ENCODE peak calls at places on chromosome X, in eight cellular contexts. One of them, this sample, is unnamed.

GRCh38 chrX:55119712-55120111 is 30.9 kb downstream of the PAGE2 start:
- DNase-seq in tibial nerve: no peak
- DNase-seq in cardiac muscle cell: peak
- DNase-seq in endodermal cell: no peak
- DNase-seq in astrocyte of the cerebellum: no peak
- DNase-seq in A549: no peak
- DNase-seq in transverse colon: no peak
- DNase-seq in thoracic aorta: no peak
- DNase-seq in this sample: no peak

GRCh38 chrX:83845397-83845796 is 15.5 kb upstream of the CYLC1 start:
- DNase-seq in cardiac muscle cell: peak
- DNase-seq in transverse colon: no peak
- DNase-seq in thoracic aorta: no peak
- DNase-seq in astrocyte of the cerebellum: no peak
- DNase-seq in endodermal cell: peak
- DNase-seq in tibial nerve: no peak
- DNase-seq in A549: peak
- DNase-seq in this sample: peak

GRCh38 chrX:14501312-14501711 is 28.0 kb upstream of the GLRA2 start:
- DNase-seq in tibial nerve: no peak
- DNase-seq in transverse colon: no peak
- DNase-seq in astrocyte of the cerebellum: peak
- DNase-seq in cardiac muscle cell: no peak
- DNase-seq in thoracic aorta: no peak
- DNase-seq in A549: no peak
- DNase-seq in endodermal cell: no peak
- DNase-seq in this sample: no peak

GRCh38 chrX:13538414-13538813 is 31.0 kb upstream of the EGFL6 start:
- DNase-seq in cardiac muscle cell: no peak
- DNase-seq in A549: no peak
- DNase-seq in tibial nerve: no peak
- DNase-seq in transverse colon: no peak
- DNase-seq in endodermal cell: no peak
- DNase-seq in astrocyte of the cerebellum: no peak
- DNase-seq in thoracic aorta: no peak
- DNase-seq in this sample: no peak

GRCh38 chrX:39518451-39519212 is 579.1 kb downstream of the BCOR start:
- DNase-seq in thoracic aorta: peak
- DNase-seq in astrocyte of the cerebellum: no peak
- DNase-seq in tibial nerve: no peak
- DNase-seq in cardiac muscle cell: no peak
- DNase-seq in A549: no peak
- DNase-seq in transverse colon: no peak
- DNase-seq in endodermal cell: peak
- DNase-seq in this sample: no peak

GRCh38 chrX:99705696-99706095 is 704.4 kb downstream of the PCDH19 start:
- DNase-seq in astrocyte of the cerebellum: no peak
- DNase-seq in transverse colon: no peak
- DNase-seq in A549: no peak
- DNase-seq in thoracic aorta: no peak
- DNase-seq in endodermal cell: no peak
- DNase-seq in cardiac muscle cell: no peak
- DNase-seq in tibial nerve: no peak
- DNase-seq in this sample: no peak

GRCh38 chrX:9339603-9340569 is 125.0 kb upstream of the TBL1X start:
- DNase-seq in A549: no peak
- DNase-seq in endodermal cell: peak
- DNase-seq in thoracic aorta: no peak
- DNase-seq in transverse colon: peak
- DNase-seq in astrocyte of the cerebellum: no peak
- DNase-seq in tibial nerve: peak
- DNase-seq in cardiac muscle cell: peak
- DNase-seq in this sample: no peak

GRCh38 chrX:489805-490204 is 103.1 kb upstream of the PPP2R3B start:
- DNase-seq in tibial nerve: no peak
- DNase-seq in A549: no peak
- DNase-seq in transverse colon: no peak
- DNase-seq in thoracic aorta: no peak
- DNase-seq in endodermal cell: no peak
- DNase-seq in astrocyte of the cerebellum: no peak
- DNase-seq in cardiac muscle cell: no peak
- DNase-seq in this sample: no peak

GRCh38 chrX:99242001-99242400 is 1168.1 kb downstream of the PCDH19 start:
- DNase-seq in thoracic aorta: no peak
- DNase-seq in transverse colon: no peak
- DNase-seq in tibial nerve: no peak
- DNase-seq in cardiac muscle cell: no peak
- DNase-seq in A549: no peak
- DNase-seq in endodermal cell: peak
- DNase-seq in astrocyte of the cerebellum: no peak
- DNase-seq in this sample: no peak

GRCh38 chrX:85569096-85569495 is 189.6 kb upstream of the POF1B start:
- DNase-seq in A549: no peak
- DNase-seq in astrocyte of the cerebellum: no peak
- DNase-seq in cardiac muscle cell: no peak
- DNase-seq in thoracic aorta: no peak
- DNase-seq in endodermal cell: no peak
- DNase-seq in tibial nerve: no peak
- DNase-seq in transverse colon: no peak
- DNase-seq in this sample: no peak

GRCh38 chrX:86714441-86714840 is 566.2 kb downstream of the DACH2 start:
- DNase-seq in astrocyte of the cerebellum: no peak
- DNase-seq in endodermal cell: no peak
- DNase-seq in A549: no peak
- DNase-seq in transverse colon: no peak
- DNase-seq in cardiac muscle cell: no peak
- DNase-seq in tibial nerve: no peak
- DNase-seq in thoracic aorta: no peak
- DNase-seq in this sample: no peak

GRCh38 chrX:135480076-135480475 is 40.4 kb upstream of the INTS6L start:
- DNase-seq in astrocyte of the cerebellum: no peak
- DNase-seq in thoracic aorta: no peak
- DNase-seq in A549: no peak
- DNase-seq in transverse colon: no peak
- DNase-seq in tibial nerve: no peak
- DNase-seq in endodermal cell: no peak
- DNase-seq in cardiac muscle cell: no peak
- DNase-seq in this sample: no peak

GRCh38 chrX:43949669-43950068 is 23.5 kb downstream of the NDP start:
- DNase-seq in transverse colon: peak
- DNase-seq in thoracic aorta: no peak
- DNase-seq in A549: peak
- DNase-seq in cardiac muscle cell: no peak
- DNase-seq in endodermal cell: peak
- DNase-seq in astrocyte of the cerebellum: no peak
- DNase-seq in tibial nerve: no peak
- DNase-seq in this sample: no peak

GRCh38 chrX:112866175-112866574 is 25.5 kb upstream of the AMOT start:
- DNase-seq in astrocyte of the cerebellum: no peak
- DNase-seq in A549: no peak
- DNase-seq in thoracic aorta: no peak
- DNase-seq in cardiac muscle cell: no peak
- DNase-seq in tibial nerve: no peak
- DNase-seq in endodermal cell: no peak
- DNase-seq in transverse colon: no peak
- DNase-seq in this sample: no peak

GRCh38 chrX:2855761-2856160 is 27.0 kb downstream of the GYG2 start:
- DNase-seq in tibial nerve: no peak
- DNase-seq in astrocyte of the cerebellum: no peak
- DNase-seq in endodermal cell: no peak
- DNase-seq in A549: no peak
- DNase-seq in cardiac muscle cell: no peak
- DNase-seq in thoracic aorta: no peak
- DNase-seq in transverse colon: no peak
- DNase-seq in this sample: no peak

GRCh38 chrX:104166735-104167436 is 633 bp downstream of the FAM199X start:
- DNase-seq in endodermal cell: no peak
- DNase-seq in cardiac muscle cell: no peak
- DNase-seq in astrocyte of the cerebellum: no peak
- DNase-seq in transverse colon: no peak
- DNase-seq in tibial nerve: no peak
- DNase-seq in thoracic aorta: no peak
- DNase-seq in A549: peak
- DNase-seq in this sample: no peak

GRCh38 chrX:47497274-47497673 is 14.3 kb upstream of the ZNF41 start:
- DNase-seq in tibial nerve: no peak
- DNase-seq in endodermal cell: no peak
- DNase-seq in astrocyte of the cerebellum: no peak
- DNase-seq in thoracic aorta: no peak
- DNase-seq in cardiac muscle cell: peak
- DNase-seq in A549: no peak
- DNase-seq in transverse colon: no peak
- DNase-seq in this sample: no peak

GRCh38 chrX:12975670-12975965 is 708 bp downstream of the TMSB4X start:
- DNase-seq in cardiac muscle cell: no peak
- DNase-seq in tibial nerve: no peak
- DNase-seq in thoracic aorta: no peak
- DNase-seq in endodermal cell: no peak
- DNase-seq in astrocyte of the cerebellum: no peak
- DNase-seq in A549: no peak
- DNase-seq in transverse colon: no peak
- DNase-seq in this sample: peak

GRCh38 chrX:41409006-41409405 is 38.1 kb upstream of the NYX start:
- DNase-seq in transverse colon: no peak
- DNase-seq in endodermal cell: no peak
- DNase-seq in cardiac muscle cell: peak
- DNase-seq in astrocyte of the cerebellum: no peak
- DNase-seq in tibial nerve: no peak
- DNase-seq in thoracic aorta: no peak
- DNase-seq in A549: no peak
- DNase-seq in this sample: no peak

GRCh38 chrX:34866636-34867035 is 76.0 kb upstream of the FAM47B start:
- DNase-seq in astrocyte of the cerebellum: no peak
- DNase-seq in thoracic aorta: no peak
- DNase-seq in tibial nerve: no peak
- DNase-seq in cardiac muscle cell: peak
- DNase-seq in transverse colon: no peak
- DNase-seq in A549: no peak
- DNase-seq in endodermal cell: no peak
- DNase-seq in this sample: no peak

GRCh38 chrX:154549766-154550165 is 2.3 kb downstream of the IKBKG start:
- DNase-seq in thoracic aorta: no peak
- DNase-seq in transverse colon: no peak
- DNase-seq in endodermal cell: no peak
- DNase-seq in tibial nerve: no peak
- DNase-seq in cardiac muscle cell: no peak
- DNase-seq in astrocyte of the cerebellum: no peak
- DNase-seq in A549: no peak
- DNase-seq in this sample: no peak

GRCh38 chrX:67104982-67105757 is 438.7 kb upstream of the AR start:
- DNase-seq in cardiac muscle cell: no peak
- DNase-seq in A549: no peak
- DNase-seq in astrocyte of the cerebellum: no peak
- DNase-seq in endodermal cell: no peak
- DNase-seq in thoracic aorta: no peak
- DNase-seq in tibial nerve: peak
- DNase-seq in transverse colon: no peak
- DNase-seq in this sample: no peak
- TF ChIP-seq CTCF in cardiac muscle cell: no peak
- TF ChIP-seq CTCF in A549: no peak
- TF ChIP-seq CTCF in astrocyte of the cerebellum: no peak
- TF ChIP-seq CTCF in endodermal cell: no peak
- TF ChIP-seq CTCF in thoracic aorta: no peak
- TF ChIP-seq CTCF in tibial nerve: no peak
- TF ChIP-seq CTCF in transverse colon: no peak
- TF ChIP-seq CTCF in this sample: no peak

GRCh38 chrX:119194631-119195030 is 41.5 kb upstream of the PGRMC1 start:
- DNase-seq in tibial nerve: no peak
- DNase-seq in endodermal cell: no peak
- DNase-seq in transverse colon: no peak
- DNase-seq in cardiac muscle cell: peak
- DNase-seq in thoracic aorta: no peak
- DNase-seq in A549: no peak
- DNase-seq in astrocyte of the cerebellum: no peak
- DNase-seq in this sample: no peak
- TF ChIP-seq CTCF in tibial nerve: no peak
- TF ChIP-seq CTCF in endodermal cell: peak
- TF ChIP-seq CTCF in transverse colon: no peak
- TF ChIP-seq CTCF in cardiac muscle cell: peak
- TF ChIP-seq CTCF in thoracic aorta: no peak
- TF ChIP-seq CTCF in A549: peak
- TF ChIP-seq CTCF in astrocyte of the cerebellum: peak
- TF ChIP-seq CTCF in this sample: no peak

DNA sequence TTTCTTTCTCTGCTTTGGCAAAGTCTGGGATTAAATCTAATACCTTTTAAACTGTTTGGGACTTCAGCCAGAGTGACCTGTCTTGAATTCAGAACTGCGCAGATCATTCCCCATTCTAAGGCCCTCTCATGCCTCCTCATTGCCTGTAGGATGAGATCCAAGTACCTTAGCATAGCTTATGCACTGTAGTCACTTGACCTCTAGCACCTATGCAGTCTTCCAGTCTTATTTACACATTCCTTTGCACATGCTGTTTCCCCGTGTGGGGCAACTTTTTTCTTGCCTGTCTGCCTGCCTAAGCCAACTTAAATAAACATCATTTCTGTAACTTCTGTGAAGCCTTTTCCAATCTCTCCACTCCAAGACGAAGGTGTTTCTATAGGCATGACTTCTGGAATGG is 68.4 kb downstream of the AR start:
- DNase-seq in endodermal cell: no peak
- DNase-seq in transverse colon: no peak
- DNase-seq in tibial nerve: no peak
- DNase-seq in thoracic aorta: no peak
- DNase-seq in A549: no peak
- DNase-seq in cardiac muscle cell: no peak
- DNase-seq in astrocyte of the cerebellum: no peak
- DNase-seq in this sample: no peak
- TF ChIP-seq CTCF in endodermal cell: no peak
- TF ChIP-seq CTCF in transverse colon: no peak
- TF ChIP-seq CTCF in tibial nerve: no peak
- TF ChIP-seq CTCF in thoracic aorta: no peak
- TF ChIP-seq CTCF in A549: no peak
- TF ChIP-seq CTCF in cardiac muscle cell: no peak
- TF ChIP-seq CTCF in astrocyte of the cerebellum: no peak
- TF ChIP-seq CTCF in this sample: no peak

GRCh38 chrX:150361777-150362351 is 1.3 kb upstream of the MAMLD1 start:
- DNase-seq in thoracic aorta: no peak
- DNase-seq in endodermal cell: peak
- DNase-seq in astrocyte of the cerebellum: no peak
- DNase-seq in transverse colon: no peak
- DNase-seq in tibial nerve: no peak
- DNase-seq in A549: no peak
- DNase-seq in cardiac muscle cell: peak
- DNase-seq in this sample: no peak

GRCh38 chrX:150361070-150361776 is 1.9 kb upstream of the MAMLD1 start:
- DNase-seq in astrocyte of the cerebellum: no peak
- DNase-seq in tibial nerve: no peak
- DNase-seq in transverse colon: peak
- DNase-seq in thoracic aorta: no peak
- DNase-seq in cardiac muscle cell: no peak
- DNase-seq in endodermal cell: peak
- DNase-seq in A549: no peak
- DNase-seq in this sample: no peak

GRCh38 chrX:150363561-150364346 is 637 bp downstream of the MAMLD1 start:
- DNase-seq in tibial nerve: peak
- DNase-seq in cardiac muscle cell: peak
- DNase-seq in thoracic aorta: no peak
- DNase-seq in A549: peak
- DNase-seq in transverse colon: peak
- DNase-seq in astrocyte of the cerebellum: no peak
- DNase-seq in endodermal cell: peak
- DNase-seq in this sample: no peak

GRCh38 chrX:150364347-150365050 is 1.4 kb downstream of the MAMLD1 start:
- DNase-seq in endodermal cell: peak
- DNase-seq in transverse colon: peak
- DNase-seq in astrocyte of the cerebellum: no peak
- DNase-seq in cardiac muscle cell: peak
- DNase-seq in A549: no peak
- DNase-seq in thoracic aorta: no peak
- DNase-seq in tibial nerve: peak
- DNase-seq in this sample: no peak

GRCh38 chrX:150362599-150363481 is at the start of gene MAMLD1:
- DNase-seq in transverse colon: peak
- DNase-seq in thoracic aorta: peak
- DNase-seq in cardiac muscle cell: peak
- DNase-seq in endodermal cell: peak
- DNase-seq in tibial nerve: peak
- DNase-seq in A549: peak
- DNase-seq in astrocyte of the cerebellum: no peak
- DNase-seq in this sample: no peak
- TF ChIP-seq CTCF in transverse colon: no peak
- TF ChIP-seq CTCF in thoracic aorta: no peak
- TF ChIP-seq CTCF in cardiac muscle cell: peak
- TF ChIP-seq CTCF in endodermal cell: no peak
- TF ChIP-seq CTCF in tibial nerve: peak
- TF ChIP-seq CTCF in A549: no peak
- TF ChIP-seq CTCF in astrocyte of the cerebellum: peak
- TF ChIP-seq CTCF in this sample: no peak